ENCODE peak calls at places on chromosome 10, in six cellular contexts. Z is iPS DF 6.9; E is left lung; N is psoas muscle; X is A549; I is CD8-positive, alpha-beta T cell. G is an unnamed sample.

GRCh38 chr10:114544045-114544659 is 113.9 kb downstream of the ABLIM1 start:
- DNase-seq in Z (no peak), E (no peak), N (no peak), X (no peak), I (peak; percentile 77), G (no peak)

GRCh38 chr10:22321156-22321711 is 335 bp downstream of the BMI1 start:
- DNase-seq in Z (no peak), E (peak; percentile 70), N (peak; percentile 73), X (peak; percentile 82), I (peak; percentile 61), G (no peak)

GRCh38 chr10:125591846-125592245 is 91.1 kb downstream of the TEX36 start:
- DNase-seq in Z (no peak), E (no peak), N (no peak), X (no peak), I (no peak), G (no peak)

GRCh38 chr10:60426425-60426824 is 36.8 kb upstream of the ANK3 start:
- DNase-seq in Z (no peak), E (no peak), N (no peak), X (peak; percentile 71), I (no peak), G (no peak)

GRCh38 chr10:114869500-114869899 is 47.9 kb downstream of the FHIP2A start:
- DNase-seq in Z (no peak), E (no peak), N (no peak), X (no peak), I (no peak), G (no peak)

GRCh38 chr10:10902951-10903350 is 114.7 kb upstream of the CELF2 start:
- DNase-seq in Z (no peak), E (no peak), N (no peak), X (no peak), I (no peak), G (no peak)

GRCh38 chr10:34679177-34679576 is 135.9 kb downstream of the PARD3 start:
- DNase-seq in Z (no peak), E (no peak), N (no peak), X (no peak), I (no peak), G (no peak)

GRCh38 chr10:67476201-67476600 is 219.8 kb downstream of the CTNNA3 start:
- DNase-seq in Z (peak; percentile 2), E (no peak), N (no peak), X (no peak), I (no peak), G (no peak)

GRCh38 chr10:93874309-93875031 is 19.3 kb upstream of the SLC35G1 start:
- DNase-seq in Z (no peak), E (no peak), N (no peak), X (no peak), I (no peak), G (no peak)

GRCh38 chr10:51642591-51642990 is 56.8 kb downstream of the CSTF2T start:
- DNase-seq in Z (no peak), E (no peak), N (no peak), X (no peak), I (no peak), G (no peak)

GRCh38 chr10:119005377-119006043 is 24.0 kb upstream of the NANOS1 start:
- DNase-seq in Z (no peak), E (no peak), N (no peak), X (no peak), I (no peak), G (no peak)

GRCh38 chr10:9643782-9644181 is 1373.9 kb upstream of the CELF2 start:
- DNase-seq in Z (no peak), E (no peak), N (no peak), X (no peak), I (no peak), G (no peak)

GRCh38 chr10:26721561-26721960 is 24.1 kb downstream of the PDSS1 start:
- DNase-seq in Z (no peak), E (no peak), N (no peak), X (no peak), I (peak; percentile 43), G (no peak)

GRCh38 chr10:127977368-127978009 is 70.6 kb downstream of the PTPRE start:
- DNase-seq in Z (no peak), E (peak; percentile 79), N (peak; percentile 82), X (peak; percentile 5), I (no peak), G (peak; percentile 62)

GRCh38 chr10:68082815-68083395 is 7.8 kb upstream of the HERC4 start:
- DNase-seq in Z (no peak), E (no peak), N (no peak), X (peak; percentile 61), I (no peak), G (no peak)

GRCh38 chr10:21751341-21752310 is 217.6 kb downstream of the MLLT10 start:
- DNase-seq in Z (peak; percentile 81), E (no peak), N (no peak), X (no peak), I (no peak), G (no peak)

GRCh38 chr10:75402486-75403143 is 1.1 kb upstream of the ZNF503 start:
- DNase-seq in Z (no peak), E (peak; percentile 45), N (peak; percentile 39), X (peak; percentile 80), I (no peak), G (no peak)

GRCh38 chr10:91194497-91195179 is 25.8 kb upstream of the PCGF5 start:
- DNase-seq in Z (no peak), E (no peak), N (no peak), X (no peak), I (no peak), G (no peak)

GRCh38 chr10:114532226-114532625 is 125.8 kb downstream of the ABLIM1 start:
- DNase-seq in Z (no peak), E (no peak), N (no peak), X (no peak), I (no peak), G (no peak)

GRCh38 chr10:71860243-71861029 is 9.4 kb upstream of the PSAP start:
- DNase-seq in Z (no peak), E (peak; percentile 94), N (peak; percentile 96), X (peak; percentile 99), I (no peak), G (peak; percentile 94)

GRCh38 chr10:132400041-132400546 is 3.1 kb downstream of the PWWP2B start:
- DNase-seq in Z (no peak), E (no peak), N (peak; percentile 11), X (no peak), I (no peak), G (no peak)

GRCh38 chr10:1472605-1473004 is 264.7 kb downstream of the ADARB2 start:
- DNase-seq in Z (no peak), E (no peak), N (no peak), X (no peak), I (no peak), G (no peak)

GRCh38 chr10:120457431-120458172 is 575 bp downstream of the PLPP4 start:
- DNase-seq in Z (no peak), E (no peak), N (no peak), X (no peak), I (no peak), G (no peak)

GRCh38 chr10:74418285-74418872 is 267.4 kb downstream of the ADK start:
- DNase-seq in Z (no peak), E (no peak), N (no peak), X (no peak), I (no peak), G (no peak)

GRCh38 chr10:31017534-31018361 is 13.9 kb downstream of the ZNF438 start:
- DNase-seq in Z (no peak), E (no peak), N (no peak), X (no peak), I (no peak), G (no peak)

GRCh38 chr10:93124580-93125318 is 51.1 kb downstream of the CYP26A1 start:
- DNase-seq in Z (no peak), E (no peak), N (no peak), X (no peak), I (no peak), G (no peak)

GRCh38 chr10:102450374-102451104 is 804 bp downstream of the C10orf95 start:
- DNase-seq in Z (no peak), E (peak; percentile 86), N (peak; percentile 87), X (peak; percentile 79), I (peak; percentile 89), G (no peak)

GRCh38 chr10:14761372-14761771 is 13.3 kb downstream of the FAM107B start:
- DNase-seq in Z (no peak), E (no peak), N (no peak), X (no peak), I (no peak), G (no peak)

GRCh38 chr10:114084225-114084624 is 40.6 kb downstream of the ADRB1 start:
- DNase-seq in Z (no peak), E (no peak), N (no peak), X (no peak), I (no peak), G (no peak)

GRCh38 chr10:33074443-33074842 is 116.4 kb upstream of the ITGB1 start:
- DNase-seq in Z (no peak), E (no peak), N (no peak), X (no peak), I (no peak), G (no peak)

GRCh38 chr10:86163522-86164215 is 202.9 kb downstream of the GRID1 start:
- DNase-seq in Z (no peak), E (no peak), N (no peak), X (no peak), I (no peak), G (no peak)
- H3K4me3 ChIP-seq in Z (no peak overlapping the region), E (no peak overlapping the region), N (no peak overlapping the region), X (no peak overlapping the region), I (no peak overlapping the region), G (no peak overlapping the region)

GRCh38 chr10:99927719-99928280 is 81.9 kb downstream of the DNMBP start:
- DNase-seq in Z (no peak), E (no peak), N (no peak), X (peak; percentile 36), I (no peak), G (no peak)
- H3K4me1 ChIP-seq in Z (peaks cover 5% of the 10 kb centered on the region), E (peaks cover 37% of the 10 kb centered on the region), N (peaks cover 23% of the 10 kb centered on the region), X (peaks cover 67% of the 10 kb centered on the region), I (peaks cover 7% of the 10 kb centered on the region), G (no peaks in the 10 kb centered on the region)

GRCh38 chr10:69090687-69091450 is 3.0 kb downstream of the SRGN start:
- DNase-seq in Z (no peak), E (no peak), N (no peak), X (no peak), I (no peak), G (no peak)
- H3K27ac ChIP-seq in Z (no peak overlapping the region), E (peak overlapping the region; percentile 93), N (no peak overlapping the region), X (no peak overlapping the region), I (peak overlapping the region; percentile 97), G (peak overlapping the region; percentile 92)

DNA sequence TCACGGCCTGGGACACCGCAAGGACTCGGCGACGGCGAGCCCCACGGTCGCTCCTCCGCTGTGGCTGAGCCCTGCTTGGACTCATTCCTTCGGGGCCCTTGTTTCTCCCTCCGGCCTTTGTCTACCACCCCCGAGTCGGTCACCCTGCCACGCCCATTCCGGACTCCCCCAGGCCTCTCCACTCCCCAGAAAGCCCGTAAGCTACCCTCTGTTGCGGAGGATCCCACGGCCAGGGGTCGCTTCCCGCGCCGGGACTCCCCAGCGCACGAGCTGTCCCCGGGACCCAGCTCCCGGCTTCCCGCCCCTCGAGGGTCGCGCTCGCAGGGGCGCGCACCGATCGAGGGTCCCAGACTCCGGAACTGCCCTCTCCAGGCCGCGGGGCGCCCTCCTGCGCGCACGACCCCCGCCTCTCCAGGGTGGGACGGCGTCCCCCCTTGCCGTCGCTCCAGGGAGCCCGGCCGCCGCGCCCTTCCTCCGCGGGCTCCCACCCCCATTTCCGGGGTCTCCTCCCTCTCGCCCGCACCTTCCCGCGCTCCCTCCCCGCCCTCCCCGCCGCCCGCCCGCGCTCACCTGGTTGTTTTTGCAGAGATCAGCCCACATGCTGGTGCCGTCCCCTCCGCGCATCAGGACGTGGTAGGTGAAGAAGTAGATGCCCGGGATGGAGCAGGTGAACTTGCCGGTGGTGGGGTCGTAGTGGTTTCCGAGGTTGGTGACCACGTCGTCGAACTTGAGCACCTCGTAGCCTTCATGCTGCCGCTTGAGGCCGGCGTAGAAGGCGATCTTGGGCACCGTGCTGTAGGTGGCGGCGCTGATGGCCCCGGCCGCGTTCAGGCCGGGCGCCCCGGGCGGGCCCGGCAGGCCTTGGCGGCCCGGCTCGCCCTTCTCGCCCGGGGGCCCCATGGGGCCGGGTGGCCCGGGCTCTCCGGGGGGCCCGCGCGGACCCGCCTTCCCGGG is 1.5 kb downstream of the C1QL3 start:
- DNase-seq in Z (no peak), E (no peak), N (no peak), X (no peak), I (no peak), G (no peak)
- H3K4me3 ChIP-seq in Z (peak overlapping the region; percentile 64), E (no peak overlapping the region), N (peak overlapping the region; percentile 63), X (no peak overlapping the region), I (no peak overlapping the region), G (peak overlapping the region; percentile 77)